ENCODE peak calls at places on chromosomes 7 and 10, in ten cellular contexts. K is H9, V is lung, J is right cardiac atrium, S is body of pancreas, L is heart left ventricle, X is colonic mucosa, R is thoracic aorta, E is upper lobe of left lung, M is GM23338. U is an unnamed sample.

GRCh38 chr10:84293171-84293570 is 35.2 kb upstream of the CCSER2 start:
- DNase-seq in M (no peak), L (no peak), V (no peak), J (no peak), R (no peak), E (no peak), S (no peak), K (no peak), X (no peak), U (no peak)

GRCh38 chr7:40659231-40659630 is 524.4 kb downstream of the SUGCT start:
- DNase-seq in S (no peak), V (no peak), E (no peak), X (no peak), K (no peak), R (no peak), J (no peak), L (peak; percentile 50), M (no peak), U (no peak)

GRCh38 chr10:119302172-119302571 is 94.8 kb downstream of the GRK5 start:
- DNase-seq in L (peak; percentile 2), S (no peak), J (no peak), K (no peak), M (no peak), X (no peak), R (no peak), E (no peak), V (no peak), U (no peak)

GRCh38 chr10:13404791-13405190 is 56.7 kb upstream of the SEPHS1 start:
- DNase-seq in J (no peak), R (no peak), M (no peak), V (no peak), S (peak; percentile 86), E (no peak), L (no peak), X (peak; percentile 33), K (no peak), U (no peak)

GRCh38 chr10:131536676-131537075 is 225.2 kb upstream of the TCERG1L start:
- DNase-seq in X (no peak), J (no peak), R (no peak), E (no peak), M (no peak), S (no peak), L (no peak), K (no peak), V (no peak), U (no peak)

GRCh38 chr10:100749309-100750217 is 4.2 kb downstream of the PAX2 start:
- DNase-seq in L (no peak), K (no peak), J (no peak), X (no peak), E (peak; percentile 76), S (no peak), V (no peak), M (peak; percentile 56), R (no peak), U (no peak)

GRCh38 chr7:5177060-5177459 is 13.0 kb upstream of the WIPI2 start:
- DNase-seq in S (peak; percentile 93), X (peak; percentile 27), M (no peak), V (peak; percentile 41), J (peak; percentile 84), L (peak; percentile 71), R (peak; percentile 12), K (no peak), E (no peak), U (peak; percentile 79)

GRCh38 chr10:44994752-44995530 is 5.8 kb upstream of the ZNF22 start:
- DNase-seq in X (no peak), R (no peak), K (no peak), S (peak; percentile 76), M (no peak), V (no peak), J (no peak), E (no peak), L (peak; percentile 34), U (no peak)

GRCh38 chr10:34139559-34139958 is 675.5 kb downstream of the PARD3 start:
- DNase-seq in S (no peak), V (no peak), E (no peak), X (no peak), R (no peak), J (no peak), K (no peak), L (no peak), M (no peak), U (peak; percentile 29)

GRCh38 chr10:131886181-131886716 is 14.6 kb upstream of the PPP2R2D start:
- DNase-seq in S (no peak), M (no peak), R (no peak), K (peak; percentile 15), J (no peak), E (no peak), L (no peak), V (no peak), X (no peak), U (no peak)

GRCh38 chr7:140989068-140989467 is 25.7 kb downstream of the MRPS33 start:
- DNase-seq in X (no peak), E (no peak), S (no peak), R (no peak), J (no peak), V (no peak), K (no peak), L (no peak), M (no peak), U (no peak)

GRCh38 chr7:100371561-100372171 is 1.6 kb upstream of the PILRA start:
- DNase-seq in R (no peak), E (no peak), J (no peak), K (no peak), S (no peak), X (no peak), M (no peak), L (no peak), V (no peak), U (peak; percentile 57)

GRCh38 chr10:131116216-131117005 is 195.1 kb downstream of the TCERG1L start:
- DNase-seq in L (no peak), X (no peak), K (no peak), E (no peak), M (no peak), V (no peak), R (no peak), J (no peak), S (no peak), U (no peak)

GRCh38 chr10:91123246-91123645 is 97.2 kb upstream of the PCGF5 start:
- DNase-seq in E (no peak), K (no peak), R (no peak), V (no peak), X (no peak), L (no peak), S (no peak), M (no peak), J (no peak), U (no peak)

GRCh38 chr7:1915326-1915725 is 245.2 kb downstream of the ELFN1 start:
- DNase-seq in J (peak; percentile 16), L (peak; percentile 19), S (no peak), M (no peak), R (no peak), K (no peak), X (no peak), V (no peak), E (peak; percentile 80), U (no peak)

GRCh38 chr7:1917221-1918062 is 247.4 kb downstream of the ELFN1 start:
- DNase-seq in V (no peak), S (no peak), J (peak; percentile 29), E (peak; percentile 84), R (no peak), X (no peak), K (no peak), L (peak; percentile 23), M (no peak), U (no peak)

GRCh38 chr7:1915956-1916620 is 246.0 kb downstream of the ELFN1 start:
- DNase-seq in K (no peak), X (no peak), L (peak; percentile 38), V (no peak), R (no peak), J (peak; percentile 20), E (peak; percentile 83), M (no peak), S (peak; percentile 61), U (no peak)

GRCh38 chr7:1918063-1918645 is 248.1 kb downstream of the ELFN1 start:
- DNase-seq in V (no peak), S (no peak), X (no peak), K (no peak), M (no peak), R (no peak), E (peak; percentile 73), J (peak; percentile 14), L (peak; percentile 19), U (no peak)

GRCh38 chr7:1916621-1916970 is 246.5 kb downstream of the ELFN1 start:
- DNase-seq in E (peak; percentile 71), R (no peak), K (no peak), V (no peak), J (no peak), M (no peak), X (no peak), L (no peak), S (no peak), U (no peak)
- H3K4me1 ChIP-seq in E (peaks cover 17% of the 10 kb centered on the region), R (peaks cover 13% of the 10 kb centered on the region), K (no peaks in the 10 kb centered on the region), V (peaks cover 10% of the 10 kb centered on the region), J (no peaks in the 10 kb centered on the region), M (no peaks in the 10 kb centered on the region), X (no peaks in the 10 kb centered on the region), L (peaks cover 46% of the 10 kb centered on the region), S (peaks cover 11% of the 10 kb centered on the region), U (peaks cover 25% of the 10 kb centered on the region)

GRCh38 chr10:102656791-102657371 is 12.6 kb downstream of the TRIM8 start:
- DNase-seq in L (no peak), R (no peak), X (no peak), J (no peak), M (no peak), V (no peak), E (peak; percentile 79), S (no peak), K (no peak), U (no peak)
- H3K4me1 ChIP-seq in L (peaks cover 78% of the 10 kb centered on the region), R (peaks cover 39% of the 10 kb centered on the region), X (peaks cover 20% of the 10 kb centered on the region), J (peaks cover 10% of the 10 kb centered on the region), M (peaks cover 13% of the 10 kb centered on the region), V (peaks cover 44% of the 10 kb centered on the region), E (peaks cover 87% of the 10 kb centered on the region), S (peaks cover 85% of the 10 kb centered on the region), K (no peaks in the 10 kb centered on the region), U (peaks cover 10% of the 10 kb centered on the region)

GRCh38 chr10:32349968-32350738 is 3.2 kb upstream of the EPC1 start:
- DNase-seq in K (no peak), M (no peak), S (no peak), L (no peak), J (no peak), V (no peak), X (no peak), E (no peak), R (no peak), U (no peak)
- H3K4me1 ChIP-seq in K (no peaks in the 10 kb centered on the region), M (peaks cover 26% of the 10 kb centered on the region), S (peaks cover 26% of the 10 kb centered on the region), L (peaks cover 56% of the 10 kb centered on the region), J (peaks cover 12% of the 10 kb centered on the region), V (peaks cover 6% of the 10 kb centered on the region), X (peaks cover 13% of the 10 kb centered on the region), E (peaks cover 33% of the 10 kb centered on the region), R (peaks cover 42% of the 10 kb centered on the region), U (no peaks in the 10 kb centered on the region)

DNA sequence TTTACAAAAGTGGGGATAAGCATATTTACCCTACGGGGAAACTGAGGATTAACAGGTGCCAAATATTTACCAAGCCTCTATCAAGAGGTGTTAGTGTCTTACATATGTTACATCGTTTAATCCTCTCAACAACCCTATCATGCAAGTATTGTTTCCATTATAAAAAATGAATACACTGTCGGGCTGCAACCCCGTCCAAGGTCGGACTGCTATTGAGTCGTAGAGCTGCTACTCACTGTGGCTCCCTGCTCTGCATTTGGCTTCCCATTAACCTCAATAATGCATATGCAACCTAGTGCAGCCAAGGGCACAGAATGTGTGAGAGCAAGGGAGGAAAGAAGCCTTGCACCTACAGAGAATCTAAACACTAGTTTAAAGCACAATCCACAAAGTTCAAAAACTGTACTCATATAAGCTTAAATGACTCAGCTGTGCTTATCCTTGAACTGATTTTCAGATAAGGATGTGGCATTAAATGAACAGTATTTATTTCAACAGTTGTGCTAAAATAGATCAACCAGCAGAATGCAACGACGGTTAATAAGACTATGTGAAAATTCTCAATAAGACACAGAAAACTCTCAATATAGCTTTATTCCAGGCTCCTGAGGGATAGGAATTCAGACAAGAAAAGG is 49.9 kb downstream of the UBE2H start:
- DNase-seq in L (no peak), S (no peak), R (no peak), V (no peak), M (no peak), E (no peak), X (no peak), J (no peak), K (no peak), U (no peak)
- H3K4me1 ChIP-seq in L (peaks cover 53% of the 10 kb centered on the region), S (peaks cover 81% of the 10 kb centered on the region), R (peaks cover 66% of the 10 kb centered on the region), V (peaks cover 5% of the 10 kb centered on the region), M (peaks cover 8% of the 10 kb centered on the region), E (no peaks in the 10 kb centered on the region), X (peaks cover 12% of the 10 kb centered on the region), J (peaks cover 16% of the 10 kb centered on the region), K (no peaks in the 10 kb centered on the region), U (no peaks in the 10 kb centered on the region)

U was measured in BE2C.